ENCODE peak calls at places on chromosomes 13 and 19, in eight cellular contexts. H is kidney tubule cell; X is stimulated activated CD8-positive, alpha-beta memory T cell treated with anti-CD3 and anti-CD28 coated beads, Interleukin-7, amount 100 ng/mL, for 1 hour; R is amygdala; Z is A549; N is GM12878; B is astrocyte of the spinal cord; Y is stimulated activated CD4-positive, alpha-beta T cell treated with anti-CD3 and anti-CD28 coated beads, Interleukin-2, amount 100 ng/mL, for 48 hours. T is an unnamed sample.

GRCh38 chr19:13100031-13100588 is 2.5 kb downstream of the LYL1 start:
- DNase-seq in R (no peak), N (peak; percentile 78), Z (peak; percentile 19), B (no peak), X (peak; percentile 36), H (peak; percentile 47), Y (no peak), T (no peak)

GRCh38 chr19:33300016-33300981 is 2.0 kb downstream of the CEBPA start:
- DNase-seq in N (no peak), H (no peak), R (no peak), X (no peak), Y (no peak), B (no peak), Z (no peak), T (no peak)

GRCh38 chr19:1651061-1651547 is 1.3 kb downstream of the TCF3 start:
- DNase-seq in Z (no peak), H (no peak), B (no peak), X (peak; percentile 18), N (peak; percentile 56), R (no peak), Y (peak; percentile 36), T (no peak)

GRCh38 chr19:1646149-1646930 is 6.1 kb downstream of the TCF3 start:
- DNase-seq in X (no peak), Y (no peak), B (no peak), R (no peak), Z (no peak), N (no peak), H (no peak), T (no peak)

GRCh38 chr13:49298903-49299605 is 51.3 kb downstream of the CDADC1 start:
- DNase-seq in R (no peak), N (no peak), H (no peak), Z (no peak), Y (no peak), B (no peak), X (no peak), T (no peak)

GRCh38 chr13:22825186-22825585 is 355.6 kb upstream of the SGCG start:
- DNase-seq in Y (no peak), R (no peak), H (no peak), X (no peak), N (no peak), B (no peak), Z (no peak), T (no peak)

GRCh38 chr19:34265221-34265650 is 10.9 kb downstream of the GARRE1 start:
- DNase-seq in X (no peak), R (no peak), H (peak; percentile 79), Z (no peak), N (no peak), Y (no peak), B (no peak), T (no peak)

GRCh38 chr19:16039081-16039480 is 37.2 kb upstream of the TPM4 start:
- DNase-seq in N (no peak), B (no peak), R (no peak), Z (no peak), X (no peak), H (no peak), Y (no peak), T (no peak)

GRCh38 chr13:108227651-108228272 is 9.6 kb downstream of the ABHD13 start:
- DNase-seq in N (no peak), B (peak; percentile 53), Z (peak; percentile 30), H (peak; percentile 39), R (no peak), X (no peak), Y (peak; percentile 46), T (peak; percentile 6)

GRCh38 chr13:49124693-49125304 is 95.3 kb upstream of the MLNR start:
- DNase-seq in H (peak; percentile 17), B (peak; percentile 13), R (no peak), Z (no peak), X (no peak), N (no peak), Y (no peak), T (no peak)

GRCh38 chr19:1441022-1441426 is 2.8 kb downstream of the RPS15 start:
- DNase-seq in B (no peak), X (no peak), Y (no peak), Z (no peak), H (no peak), N (no peak), R (no peak), T (no peak)